ENCODE peak calls at places on chromosomes 5 and 9, in four cellular contexts. G, Q, E and V are unnamed samples.
A peak's percentile ranks its signal among the peaks of the same experiment; 100 is the strongest.

GRCh38 chr5:18113724-18114123 is 479.5 kb downstream of the TAF11L14 start:
- DNase-seq in Q (no peak), G (no peak), E (no peak), V (no peak)

GRCh38 chr5:103410174-103410573 is 151.6 kb downstream of the MACIR start:
- DNase-seq in E (no peak), G (no peak), Q (no peak), V (no peak)

GRCh38 chr9:135797507-135798302 is 95.7 kb downstream of the KCNT1 start:
- DNase-seq in Q (no peak), E (peak; percentile 70), G (no peak), V (no peak)

GRCh38 chr5:155938051-155938450 is 388.9 kb upstream of the SGCD start:
- DNase-seq in Q (no peak), E (no peak), G (no peak), V (no peak)

GRCh38 chr5:88190106-88190834 is 78.4 kb downstream of the TMEM161B start:
- DNase-seq in Q (no peak), G (no peak), E (no peak), V (no peak)

GRCh38 chr9:75483636-75484035 is 395.3 kb downstream of the OSTF1 start:
- DNase-seq in Q (no peak), G (no peak), E (no peak), V (no peak)

GRCh38 chr5:67166460-67166871 is 30.1 kb downstream of the CD180 start:
- DNase-seq in E (peak; percentile 47), Q (no peak), G (peak; percentile 74), V (no peak)

GRCh38 chr9:129208191-129209091 is 30.4 kb upstream of the IER5L start:
- DNase-seq in G (no peak), E (no peak), Q (no peak), V (peak; percentile 53)

GRCh38 chr9:117169089-117169488 is 245.8 kb downstream of the ASTN2 start:
- DNase-seq in Q (no peak), E (no peak), G (no peak), V (no peak)

GRCh38 chr9:33234511-33235467 is 5.2 kb upstream of the SPINK4 start:
- DNase-seq in Q (no peak), G (no peak), E (no peak), V (no peak)

GRCh38 chr5:72096602-72097205 is 10.6 kb upstream of the MAP1B start:
- DNase-seq in G (no peak), Q (no peak), E (no peak), V (no peak)

GRCh38 chr5:143051244-143052058 is 281.3 kb downstream of the ARHGAP26 start:
- DNase-seq in Q (peak; percentile 84), E (no peak), G (no peak), V (no peak)

GRCh38 chr9:35274988-35275387 is 113.2 kb downstream of the UNC13B start:
- DNase-seq in G (no peak), Q (no peak), E (no peak), V (no peak)
- TF ChIP-seq CTCF in G (no peak), Q (no peak), E (no peak), V (no peak)

GRCh38 chr5:115601709-115602584 is at the start of gene TICAM2:
- DNase-seq in Q (no peak), E (peak; percentile 83), G (peak; percentile 79), V (no peak)
- TF ChIP-seq CTCF in Q (peak; percentile 10), E (no peak), G (no peak), V (no peak)

GRCh38 chr9:109640232-109641078 is 139.5 kb upstream of the PALM2AKAP2 start:
- DNase-seq in Q (no peak), G (peak; percentile 22), E (no peak), V (peak; percentile 62)
- TF ChIP-seq CTCF in Q (no peak), G (no peak), E (no peak), V (no peak)

GRCh38 chr9:121075251-121076036 is 689 bp downstream of the CNTRL start:
- DNase-seq in G (no peak), Q (no peak), E (peak; percentile 23), V (no peak)
- TF ChIP-seq CTCF in G (no peak), Q (no peak), E (peak; percentile 20), V (no peak)

DNA sequence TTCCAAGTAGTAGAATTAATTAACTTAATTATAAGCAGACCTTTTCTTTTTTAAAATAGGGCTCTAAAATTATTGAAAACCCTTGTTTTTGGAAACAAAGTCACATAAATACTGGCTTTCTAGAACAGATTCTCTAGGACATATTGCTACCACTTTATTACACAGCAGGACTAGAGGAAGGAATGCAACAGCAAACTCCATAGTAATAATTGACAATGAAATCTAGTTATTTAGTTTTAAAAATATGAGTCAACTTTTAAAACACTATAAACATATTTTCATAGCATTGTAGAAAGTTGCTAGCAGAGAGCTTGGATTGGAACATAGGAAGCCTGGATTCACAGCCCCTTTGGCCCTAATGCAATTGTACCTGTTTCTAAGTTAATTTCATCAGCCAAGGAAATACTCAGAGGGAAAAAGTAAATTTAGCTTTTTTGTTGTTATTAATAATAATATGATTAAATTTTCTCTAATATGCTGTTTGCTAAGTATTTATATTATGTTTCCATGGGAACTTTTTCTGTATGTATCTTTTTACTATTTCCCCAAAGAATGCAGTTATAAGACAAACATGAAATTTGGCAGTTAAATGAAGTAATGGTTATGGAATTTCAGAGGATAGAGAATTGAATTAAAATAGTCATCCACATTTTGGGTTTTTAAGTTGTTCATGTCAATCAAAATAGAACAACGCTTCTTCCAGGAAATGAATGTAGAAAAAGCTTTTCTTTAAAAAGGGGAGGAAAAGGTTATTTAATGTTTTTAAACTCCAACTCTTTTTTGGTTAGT is 45.6 kb downstream of the VCAN start:
- DNase-seq in Q (no peak), G (no peak), E (no peak), V (no peak)
- TF ChIP-seq CTCF in Q (peak; percentile 21), G (no peak), E (no peak), V (no peak)

GRCh38 chr5:39423331-39423751 is 1.4 kb downstream of the DAB2 start:
- DNase-seq in E (no peak), G (peak; percentile 30), Q (no peak), V (no peak)

GRCh38 chr5:39419830-39420229 is 5.0 kb downstream of the DAB2 start:
- DNase-seq in E (no peak), G (no peak), Q (no peak), V (no peak)

GRCh38 chr5:39422886-39423285 is 1.9 kb downstream of the DAB2 start:
- DNase-seq in G (no peak), Q (no peak), E (no peak), V (no peak)

GRCh38 chr5:39420482-39421145 is 4.2 kb downstream of the DAB2 start:
- DNase-seq in G (peak; percentile 72), Q (peak; percentile 57), E (no peak), V (no peak)

GRCh38 chr5:39422036-39422606 is 2.7 kb downstream of the DAB2 start:
- DNase-seq in E (no peak), G (no peak), Q (no peak), V (no peak)
- TF ChIP-seq CTCF in E (no peak), G (no peak), Q (no peak), V (no peak)